ENCODE peak calls at places on chromosomes 7 and 10, in nine cellular contexts. One of them, this sample, is unnamed. For H3K9me3, the result is how much of the 10 kb centered on the place peaks cover.

GRCh38 chr7:151309306-151309705 is 32.3 kb upstream of the NUB1 start:
- DNase-seq in H9: no peak
- DNase-seq in neural progenitor cell: no peak
- DNase-seq in fibroblast of lung: peak
- DNase-seq in colonic mucosa: no peak
- DNase-seq in HepG2: no peak
- DNase-seq in K562: no peak
- DNase-seq in IMR-90: peak
- DNase-seq in DND-41: no peak
- DNase-seq in this sample: no peak

GRCh38 chr10:32976338-32976737 is 18.3 kb upstream of the ITGB1 start:
- DNase-seq in K562: no peak
- DNase-seq in fibroblast of lung: no peak
- DNase-seq in neural progenitor cell: no peak
- DNase-seq in IMR-90: no peak
- DNase-seq in colonic mucosa: no peak
- DNase-seq in DND-41: no peak
- DNase-seq in HepG2: no peak
- DNase-seq in H9: no peak
- DNase-seq in this sample: no peak

GRCh38 chr10:58957517-58957916 is 218.9 kb upstream of the PHYHIPL start:
- DNase-seq in fibroblast of lung: no peak
- DNase-seq in colonic mucosa: no peak
- DNase-seq in neural progenitor cell: no peak
- DNase-seq in IMR-90: no peak
- DNase-seq in K562: no peak
- DNase-seq in H9: no peak
- DNase-seq in HepG2: no peak
- DNase-seq in DND-41: no peak
- DNase-seq in this sample: no peak

GRCh38 chr7:37234928-37235327 is 213.7 kb downstream of the ELMO1 start:
- DNase-seq in K562: no peak
- DNase-seq in H9: no peak
- DNase-seq in fibroblast of lung: peak
- DNase-seq in HepG2: peak
- DNase-seq in neural progenitor cell: peak
- DNase-seq in DND-41: no peak
- DNase-seq in colonic mucosa: no peak
- DNase-seq in IMR-90: no peak
- DNase-seq in this sample: peak

GRCh38 chr10:69780070-69780469 is 21.6 kb upstream of the COL13A1 start:
- DNase-seq in neural progenitor cell: no peak
- DNase-seq in HepG2: no peak
- DNase-seq in K562: no peak
- DNase-seq in H9: no peak
- DNase-seq in IMR-90: no peak
- DNase-seq in colonic mucosa: no peak
- DNase-seq in DND-41: no peak
- DNase-seq in fibroblast of lung: peak
- DNase-seq in this sample: no peak

GRCh38 chr10:125629758-125630376 is 53.1 kb downstream of the TEX36 start:
- DNase-seq in DND-41: no peak
- DNase-seq in colonic mucosa: no peak
- DNase-seq in H9: no peak
- DNase-seq in fibroblast of lung: peak
- DNase-seq in IMR-90: peak
- DNase-seq in K562: peak
- DNase-seq in HepG2: peak
- DNase-seq in neural progenitor cell: peak
- DNase-seq in this sample: no peak

GRCh38 chr10:88961266-88961665 is 8.7 kb upstream of the ACTA2 start:
- DNase-seq in fibroblast of lung: no peak
- DNase-seq in colonic mucosa: no peak
- DNase-seq in neural progenitor cell: no peak
- DNase-seq in K562: no peak
- DNase-seq in H9: no peak
- DNase-seq in IMR-90: no peak
- DNase-seq in DND-41: no peak
- DNase-seq in HepG2: no peak
- DNase-seq in this sample: no peak

GRCh38 chr7:43922726-43923125 is 3.5 kb upstream of the UBE2D4 start:
- DNase-seq in colonic mucosa: no peak
- DNase-seq in fibroblast of lung: no peak
- DNase-seq in HepG2: no peak
- DNase-seq in K562: no peak
- DNase-seq in neural progenitor cell: no peak
- DNase-seq in IMR-90: no peak
- DNase-seq in H9: no peak
- DNase-seq in DND-41: no peak
- DNase-seq in this sample: no peak

GRCh38 chr10:110368002-110368401 is 63.3 kb upstream of the SMNDC1 start:
- DNase-seq in DND-41: no peak
- DNase-seq in neural progenitor cell: no peak
- DNase-seq in IMR-90: peak
- DNase-seq in HepG2: no peak
- DNase-seq in colonic mucosa: no peak
- DNase-seq in H9: no peak
- DNase-seq in fibroblast of lung: no peak
- DNase-seq in K562: peak
- DNase-seq in this sample: no peak

GRCh38 chr10:33163941-33164824 is 170.3 kb downstream of the NRP1 start:
- DNase-seq in IMR-90: no peak
- DNase-seq in fibroblast of lung: no peak
- DNase-seq in H9: no peak
- DNase-seq in HepG2: peak
- DNase-seq in colonic mucosa: no peak
- DNase-seq in K562: no peak
- DNase-seq in neural progenitor cell: no peak
- DNase-seq in DND-41: no peak
- DNase-seq in this sample: peak

GRCh38 chr10:69004821-69005220 is 16.2 kb downstream of the KIFBP start:
- DNase-seq in HepG2: peak
- DNase-seq in neural progenitor cell: peak
- DNase-seq in DND-41: no peak
- DNase-seq in fibroblast of lung: peak
- DNase-seq in K562: peak
- DNase-seq in IMR-90: peak
- DNase-seq in colonic mucosa: no peak
- DNase-seq in H9: no peak
- DNase-seq in this sample: no peak

GRCh38 chr10:72061491-72061890 is 26.9 kb downstream of the SPOCK2 start:
- DNase-seq in colonic mucosa: no peak
- DNase-seq in K562: peak
- DNase-seq in HepG2: no peak
- DNase-seq in fibroblast of lung: no peak
- DNase-seq in neural progenitor cell: peak
- DNase-seq in DND-41: peak
- DNase-seq in IMR-90: no peak
- DNase-seq in H9: peak
- DNase-seq in this sample: peak

GRCh38 chr10:97915346-97915745 is 65.7 kb downstream of the GOLGA7B start:
- DNase-seq in K562: no peak
- DNase-seq in H9: no peak
- DNase-seq in DND-41: no peak
- DNase-seq in IMR-90: no peak
- DNase-seq in HepG2: no peak
- DNase-seq in colonic mucosa: no peak
- DNase-seq in fibroblast of lung: no peak
- DNase-seq in neural progenitor cell: no peak
- DNase-seq in this sample: no peak

GRCh38 chr7:70492641-70493040 is 639.3 kb upstream of the GALNT17 start:
- DNase-seq in fibroblast of lung: no peak
- DNase-seq in neural progenitor cell: no peak
- DNase-seq in IMR-90: no peak
- DNase-seq in DND-41: no peak
- DNase-seq in HepG2: no peak
- DNase-seq in colonic mucosa: no peak
- DNase-seq in H9: no peak
- DNase-seq in K562: no peak
- DNase-seq in this sample: no peak

DNA sequence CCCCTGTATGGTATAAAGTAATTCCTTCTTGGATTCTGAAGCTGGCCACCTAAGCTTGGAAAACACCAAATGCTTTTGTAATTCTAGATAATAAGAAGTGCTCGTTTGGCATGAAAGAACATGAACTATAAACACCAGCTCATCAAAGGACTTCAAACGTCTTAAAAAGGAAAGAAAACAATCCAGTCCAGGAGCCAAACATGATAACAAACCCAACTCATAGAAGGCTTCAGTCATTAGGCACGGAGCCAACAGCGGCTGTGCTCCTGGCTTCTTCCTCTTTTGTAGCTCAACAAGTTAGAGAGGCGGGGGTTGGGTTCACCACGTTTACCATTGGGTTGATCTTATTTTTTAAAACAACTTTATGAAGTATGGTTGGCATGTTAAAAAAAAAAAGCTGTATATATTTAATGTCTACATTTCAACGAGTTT is 56.4 kb upstream of the ECHDC3 start:
- DNase-seq in K562: peak
- DNase-seq in HepG2: peak
- DNase-seq in H9: no peak
- DNase-seq in DND-41: peak
- DNase-seq in IMR-90: peak
- DNase-seq in neural progenitor cell: no peak
- DNase-seq in fibroblast of lung: peak
- DNase-seq in colonic mucosa: peak
- DNase-seq in this sample: no peak
- H3K9ac ChIP-seq in K562: no peak
- H3K9ac ChIP-seq in HepG2: no peak
- H3K9ac ChIP-seq in H9: no peak
- H3K9ac ChIP-seq in DND-41: no peak
- H3K9ac ChIP-seq in IMR-90: no peak
- H3K9ac ChIP-seq in neural progenitor cell: no peak
- H3K9ac ChIP-seq in fibroblast of lung: no peak
- H3K9ac ChIP-seq in colonic mucosa: no peak
- H3K9ac ChIP-seq in this sample: no peak

DNA sequence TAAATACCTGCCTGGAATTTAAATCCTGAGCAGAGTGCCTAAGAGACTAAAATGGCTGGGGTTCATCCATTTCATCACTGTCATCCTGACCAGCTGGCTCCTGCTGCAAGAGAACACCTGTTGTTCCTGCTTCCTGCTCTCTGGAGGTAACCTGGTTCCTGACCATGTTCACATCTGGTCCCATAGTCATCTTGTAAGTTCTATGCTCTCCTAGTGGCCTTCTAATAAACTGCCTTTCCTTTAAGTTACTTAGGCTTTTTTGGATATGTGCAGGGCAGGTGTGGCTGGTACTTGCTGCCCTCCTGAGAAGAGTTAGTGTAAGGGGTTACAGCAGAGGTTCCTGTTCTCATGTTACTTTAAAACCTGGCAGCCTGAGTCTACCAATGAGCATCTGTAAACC is 80.0 kb downstream of the NRCAM start:
- DNase-seq in colonic mucosa: no peak
- DNase-seq in H9: no peak
- DNase-seq in K562: no peak
- DNase-seq in IMR-90: no peak
- DNase-seq in DND-41: no peak
- DNase-seq in HepG2: no peak
- DNase-seq in neural progenitor cell: no peak
- DNase-seq in fibroblast of lung: no peak
- DNase-seq in this sample: no peak
- H3K9me3 ChIP-seq in colonic mucosa: under half
- H3K9me3 ChIP-seq in H9: under half
- H3K9me3 ChIP-seq in K562: under half
- H3K9me3 ChIP-seq in IMR-90: under half
- H3K9me3 ChIP-seq in DND-41: under half
- H3K9me3 ChIP-seq in HepG2: under half
- H3K9me3 ChIP-seq in neural progenitor cell: under half
- H3K9me3 ChIP-seq in fibroblast of lung: under half
- H3K9me3 ChIP-seq in this sample: under half

DNA sequence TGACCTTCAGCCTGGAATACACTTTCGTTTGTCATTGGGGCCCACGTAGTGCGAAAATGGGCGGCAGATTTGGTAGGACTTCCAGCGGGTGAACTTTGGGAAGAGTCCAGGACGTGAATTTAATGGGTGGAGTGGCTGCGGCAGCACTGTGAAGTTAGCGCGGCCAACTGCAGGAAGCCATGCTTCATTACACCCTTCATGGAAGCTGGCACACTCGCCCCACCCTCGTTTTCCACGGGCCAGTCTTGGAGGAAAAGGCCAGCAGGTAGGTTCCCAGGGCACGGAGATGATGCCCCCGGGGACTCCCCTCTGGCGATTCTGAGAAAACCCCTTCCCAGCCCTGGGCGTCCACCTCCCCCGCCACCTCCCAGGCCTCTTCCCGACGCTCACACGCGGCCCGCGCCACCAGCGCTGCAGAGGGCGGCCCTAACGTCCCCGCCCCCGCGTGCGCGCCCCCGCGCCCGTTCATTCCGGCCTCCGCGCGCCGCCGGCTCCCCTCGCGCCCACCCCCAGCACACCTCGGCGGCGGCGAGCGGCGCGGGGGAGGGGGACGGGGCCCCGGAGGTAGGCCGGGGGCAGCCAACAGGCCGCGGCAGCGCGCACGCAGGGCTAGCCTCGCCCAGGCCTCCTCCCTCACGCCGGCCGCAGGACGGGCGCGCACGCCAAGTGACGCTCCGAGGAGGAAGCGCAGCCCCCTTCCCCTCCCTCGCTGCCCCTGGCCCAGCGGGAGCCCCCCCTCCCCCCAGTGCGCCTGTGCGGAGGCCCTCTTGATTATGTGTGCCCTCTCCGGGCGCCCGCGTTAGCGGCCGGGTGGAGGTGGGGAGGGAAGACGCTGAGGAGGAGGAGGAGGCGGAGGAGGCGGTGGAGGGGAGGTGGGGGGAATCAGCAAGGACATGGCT is at the start of gene MLLT10:
- DNase-seq in K562: peak
- DNase-seq in IMR-90: peak
- DNase-seq in HepG2: peak
- DNase-seq in colonic mucosa: peak
- DNase-seq in neural progenitor cell: peak
- DNase-seq in DND-41: peak
- DNase-seq in H9: peak
- DNase-seq in fibroblast of lung: peak
- DNase-seq in this sample: peak
- TF ChIP-seq CTCF in K562: peak
- TF ChIP-seq CTCF in IMR-90: peak
- TF ChIP-seq CTCF in HepG2: peak
- TF ChIP-seq CTCF in colonic mucosa: no peak
- TF ChIP-seq CTCF in neural progenitor cell: peak
- TF ChIP-seq CTCF in DND-41: peak
- TF ChIP-seq CTCF in H9: peak
- TF ChIP-seq CTCF in fibroblast of lung: peak
- TF ChIP-seq CTCF in this sample: peak

DNA sequence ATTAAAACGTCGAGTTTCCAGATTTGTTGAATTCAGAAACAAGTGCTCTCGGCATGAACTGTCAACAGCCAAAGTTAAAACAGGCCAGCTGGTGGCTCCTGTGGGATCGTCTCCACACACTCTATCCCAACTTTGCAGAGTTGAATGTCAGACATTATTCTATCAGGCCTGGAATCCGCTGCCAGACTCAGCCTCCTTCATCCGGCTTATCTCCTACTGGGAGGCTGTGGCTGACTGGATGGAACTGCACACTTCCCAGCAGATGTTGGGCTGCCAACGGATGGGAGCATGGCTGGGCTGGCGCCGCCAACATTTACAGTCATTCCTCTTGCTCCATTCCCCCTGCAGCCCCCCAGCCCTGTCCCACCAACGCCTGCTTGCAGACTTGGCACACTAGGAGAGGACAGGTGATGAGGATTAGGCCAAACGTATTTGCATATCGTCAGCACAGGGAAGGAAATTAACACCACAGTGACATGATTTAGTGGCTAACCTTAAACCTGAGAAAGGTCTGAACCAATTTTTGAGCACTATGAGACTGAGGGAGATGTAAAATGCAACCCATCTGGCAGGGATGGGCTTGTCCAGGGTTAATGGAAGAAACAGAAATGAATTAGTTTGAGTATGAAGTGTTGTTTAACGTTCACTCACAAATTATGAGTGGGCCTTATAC is 183.5 kb downstream of the TAX1BP1 start:
- DNase-seq in HepG2: no peak
- DNase-seq in fibroblast of lung: no peak
- DNase-seq in H9: no peak
- DNase-seq in neural progenitor cell: no peak
- DNase-seq in DND-41: no peak
- DNase-seq in IMR-90: no peak
- DNase-seq in K562: no peak
- DNase-seq in colonic mucosa: no peak
- DNase-seq in this sample: no peak
- H3K9ac ChIP-seq in HepG2: no peak
- H3K9ac ChIP-seq in fibroblast of lung: no peak
- H3K9ac ChIP-seq in H9: no peak
- H3K9ac ChIP-seq in neural progenitor cell: no peak
- H3K9ac ChIP-seq in DND-41: peak
- H3K9ac ChIP-seq in IMR-90: no peak
- H3K9ac ChIP-seq in K562: no peak
- H3K9ac ChIP-seq in colonic mucosa: no peak
- H3K9ac ChIP-seq in this sample: no peak